ENCODE peak calls at places on chromosome 6, in four cellular contexts. P is HCEC 1CT; M is NAMALWA; S is activated T-cell treated with anti-CD3 and anti-CD28 coated beads, Interleukin-2, amount 50 U/mL, for 48 hours. R is an unnamed sample.

GRCh38 chr6:140921366-140922226 is 1211.1 kb upstream of the GJE1 start:
- DNase-seq in P (peak; percentile 84), M (peak; percentile 64), S (no peak), R (peak; percentile 87)

GRCh38 chr6:31897612-31898199 is at the start of gene EHMT2:
- DNase-seq in P (peak; percentile 82), M (peak; percentile 88), S (peak; percentile 87), R (peak; percentile 87)

GRCh38 chr6:75431379-75431778 is 62.2 kb downstream of the FILIP1 start:
- DNase-seq in P (no peak), M (no peak), S (no peak), R (no peak)

GRCh38 chr6:117956386-117956785 is 49.3 kb downstream of the SLC35F1 start:
- DNase-seq in P (no peak), M (no peak), S (no peak), R (peak; percentile 21)

GRCh38 chr6:157885211-157885788 is 62.3 kb downstream of the SNX9 start:
- DNase-seq in P (no peak), M (peak; percentile 86), S (peak; percentile 65), R (no peak)

GRCh38 chr6:50816115-50816675 is 2.5 kb upstream of the TFAP2B start:
- DNase-seq in P (peak; percentile 44), M (peak; percentile 81), S (peak; percentile 71), R (peak; percentile 70)

GRCh38 chr6:170082531-170083187 is 208.2 kb downstream of the DLL1 start:
- DNase-seq in P (no peak), M (no peak), S (no peak), R (no peak)

GRCh38 chr6:136607204-136607931 is 57.1 kb upstream of the MAP7 start:
- DNase-seq in P (peak; percentile 44), M (no peak), S (no peak), R (no peak)

GRCh38 chr6:154995241-154996162 is at the start of gene TIAM2:
- DNase-seq in P (no peak), M (no peak), S (peak; percentile 58), R (no peak)

GRCh38 chr6:136312975-136313374 is 23.3 kb upstream of the BCLAF1 start:
- DNase-seq in P (no peak), M (no peak), S (no peak), R (no peak)

GRCh38 chr6:163902993-163903392 is 488.5 kb downstream of the QKI start:
- DNase-seq in P (no peak), M (no peak), S (no peak), R (no peak)

GRCh38 chr6:65638047-65638831 is 68.8 kb downstream of the EYS start:
- DNase-seq in P (no peak), M (peak; percentile 5), S (no peak), R (no peak)

GRCh38 chr6:122014961-122015360 is 384.5 kb upstream of the HSF2 start:
- DNase-seq in P (peak; percentile 75), M (no peak), S (no peak), R (no peak)

GRCh38 chr6:67956352-67956751 is 678.7 kb upstream of the ADGRB3 start:
- DNase-seq in P (no peak), M (no peak), S (no peak), R (no peak)

GRCh38 chr6:170278743-170279094 is 12.2 kb downstream of the DLL1 start:
- DNase-seq in P (no peak), M (no peak), S (no peak), R (no peak)

GRCh38 chr6:157260735-157261134 is 62.6 kb downstream of the TMEM242 start:
- DNase-seq in P (no peak), M (no peak), S (no peak), R (no peak)

GRCh38 chr6:816510-817084 is 123.7 kb upstream of the EXOC2 start:
- DNase-seq in P (no peak), M (no peak), S (peak; percentile 63), R (peak; percentile 5)

GRCh38 chr6:80376411-80376810 is 269.9 kb downstream of the BCKDHB start:
- DNase-seq in P (no peak), M (no peak), S (no peak), R (no peak)

GRCh38 chr6:11672261-11672660 is 106.3 kb downstream of the ADTRP start:
- DNase-seq in P (no peak), M (no peak), S (no peak), R (no peak)

GRCh38 chr6:93644611-93645010 is 225.3 kb upstream of the EPHA7 start:
- DNase-seq in P (no peak), M (no peak), S (no peak), R (no peak)

GRCh38 chr6:3585320-3585935 is 128.6 kb upstream of the SLC22A23 start:
- DNase-seq in P (peak; percentile 95), M (no peak), S (no peak), R (no peak)

GRCh38 chr6:87444362-87444761 is 28.4 kb upstream of the SLC35A1 start:
- DNase-seq in P (no peak), M (no peak), S (no peak), R (no peak)

GRCh38 chr6:12101653-12102312 is 89.7 kb downstream of the HIVEP1 start:
- DNase-seq in P (no peak), M (no peak), S (no peak), R (no peak)

R was measured in RKO.